ENCODE peak calls at places on chromosome 9, in four cellular contexts. One of them, this sample, is unnamed.
A peak's percentile ranks its signal among the peaks of the same experiment; 100 is the strongest.

GRCh38 chr9:129414377-129415021 is 206.4 kb downstream of the C9orf50 start:
- DNase-seq in activated T-cell treated with anti-CD3 and anti-CD28 coated beads for 48 hours: no peak
- DNase-seq in mucosa of gallbladder: no peak
- DNase-seq in NCI-H69: peak; percentile 56
- DNase-seq in this sample: no peak

GRCh38 chr9:21941337-21941995 is 52.7 kb downstream of the CDKN2A start:
- DNase-seq in activated T-cell treated with anti-CD3 and anti-CD28 coated beads for 48 hours: no peak
- DNase-seq in mucosa of gallbladder: no peak
- DNase-seq in NCI-H69: no peak
- DNase-seq in this sample: no peak

GRCh38 chr9:38482918-38483592 is 58.8 kb upstream of the IGFBPL1 start:
- DNase-seq in activated T-cell treated with anti-CD3 and anti-CD28 coated beads for 48 hours: no peak
- DNase-seq in mucosa of gallbladder: no peak
- DNase-seq in NCI-H69: no peak
- DNase-seq in this sample: no peak

GRCh38 chr9:98370300-98370975 is 115.0 kb upstream of the TBC1D2 start:
- DNase-seq in activated T-cell treated with anti-CD3 and anti-CD28 coated beads for 48 hours: no peak
- DNase-seq in mucosa of gallbladder: no peak
- DNase-seq in NCI-H69: no peak
- DNase-seq in this sample: no peak

GRCh38 chr9:90903731-90904422 is 102.3 kb downstream of the SYK start:
- DNase-seq in activated T-cell treated with anti-CD3 and anti-CD28 coated beads for 48 hours: no peak
- DNase-seq in mucosa of gallbladder: no peak
- DNase-seq in NCI-H69: no peak
- DNase-seq in this sample: no peak

GRCh38 chr9:135491764-135492163 is 8.7 kb upstream of the MRPS2 start:
- DNase-seq in activated T-cell treated with anti-CD3 and anti-CD28 coated beads for 48 hours: no peak
- DNase-seq in mucosa of gallbladder: no peak
- DNase-seq in NCI-H69: peak; percentile 80
- DNase-seq in this sample: no peak

GRCh38 chr9:19998153-19998552 is 209.3 kb upstream of the SLC24A2 start:
- DNase-seq in activated T-cell treated with anti-CD3 and anti-CD28 coated beads for 48 hours: no peak
- DNase-seq in mucosa of gallbladder: no peak
- DNase-seq in NCI-H69: no peak
- DNase-seq in this sample: no peak

GRCh38 chr9:123481209-123481865 is 125.3 kb downstream of the CRB2 start:
- DNase-seq in activated T-cell treated with anti-CD3 and anti-CD28 coated beads for 48 hours: no peak
- DNase-seq in mucosa of gallbladder: no peak
- DNase-seq in NCI-H69: peak; percentile 17
- DNase-seq in this sample: no peak

GRCh38 chr9:121861501-121862180 is 210.2 kb downstream of the DAB2IP start:
- DNase-seq in activated T-cell treated with anti-CD3 and anti-CD28 coated beads for 48 hours: no peak
- DNase-seq in mucosa of gallbladder: peak; percentile 27
- DNase-seq in NCI-H69: peak; percentile 39
- DNase-seq in this sample: no peak

GRCh38 chr9:5949103-5949699 is 58.5 kb downstream of the MLANA start:
- DNase-seq in activated T-cell treated with anti-CD3 and anti-CD28 coated beads for 48 hours: no peak
- DNase-seq in mucosa of gallbladder: peak; percentile 17
- DNase-seq in NCI-H69: no peak
- DNase-seq in this sample: no peak

GRCh38 chr9:121122450-121123032 is 47.8 kb downstream of the CNTRL start:
- DNase-seq in activated T-cell treated with anti-CD3 and anti-CD28 coated beads for 48 hours: no peak
- DNase-seq in mucosa of gallbladder: no peak
- DNase-seq in NCI-H69: peak; percentile 47
- DNase-seq in this sample: peak; percentile 56

GRCh38 chr9:97555164-97555563 is 53.7 kb downstream of the TMOD1 start:
- DNase-seq in activated T-cell treated with anti-CD3 and anti-CD28 coated beads for 48 hours: no peak
- DNase-seq in mucosa of gallbladder: no peak
- DNase-seq in NCI-H69: no peak
- DNase-seq in this sample: no peak

GRCh38 chr9:34070601-34071340 is 22.1 kb upstream of the UBAP2 start:
- DNase-seq in activated T-cell treated with anti-CD3 and anti-CD28 coated beads for 48 hours: no peak
- DNase-seq in mucosa of gallbladder: no peak
- DNase-seq in NCI-H69: peak; percentile 8
- DNase-seq in this sample: no peak

GRCh38 chr9:25904701-25905100 is 226.5 kb upstream of the TUSC1 start:
- DNase-seq in activated T-cell treated with anti-CD3 and anti-CD28 coated beads for 48 hours: no peak
- DNase-seq in mucosa of gallbladder: no peak
- DNase-seq in NCI-H69: no peak
- DNase-seq in this sample: no peak

GRCh38 chr9:79562749-79563386 is 8.9 kb upstream of the TLE4 start:
- DNase-seq in activated T-cell treated with anti-CD3 and anti-CD28 coated beads for 48 hours: no peak
- DNase-seq in mucosa of gallbladder: no peak
- DNase-seq in NCI-H69: no peak
- DNase-seq in this sample: no peak

GRCh38 chr9:129078691-129079503 is 2.0 kb upstream of the DOLPP1 start:
- DNase-seq in activated T-cell treated with anti-CD3 and anti-CD28 coated beads for 48 hours: no peak
- DNase-seq in mucosa of gallbladder: peak; percentile 38
- DNase-seq in NCI-H69: no peak
- DNase-seq in this sample: no peak

GRCh38 chr9:78566948-78567675 is 270.2 kb downstream of the PSAT1 start:
- DNase-seq in activated T-cell treated with anti-CD3 and anti-CD28 coated beads for 48 hours: no peak
- DNase-seq in mucosa of gallbladder: no peak
- DNase-seq in NCI-H69: no peak
- DNase-seq in this sample: no peak

GRCh38 chr9:135230817-135231520 is 143.5 kb downstream of the OLFM1 start:
- DNase-seq in activated T-cell treated with anti-CD3 and anti-CD28 coated beads for 48 hours: no peak
- DNase-seq in mucosa of gallbladder: no peak
- DNase-seq in NCI-H69: no peak
- DNase-seq in this sample: no peak

GRCh38 chr9:137106662-137107292 is 7.8 kb downstream of the DPP7 start:
- DNase-seq in activated T-cell treated with anti-CD3 and anti-CD28 coated beads for 48 hours: no peak
- DNase-seq in mucosa of gallbladder: no peak
- DNase-seq in NCI-H69: no peak
- DNase-seq in this sample: no peak

GRCh38 chr9:29691145-29691544 is 2117.9 kb upstream of the C9orf72 start:
- DNase-seq in activated T-cell treated with anti-CD3 and anti-CD28 coated beads for 48 hours: no peak
- DNase-seq in mucosa of gallbladder: peak; percentile 30
- DNase-seq in NCI-H69: peak; percentile 20
- DNase-seq in this sample: no peak

GRCh38 chr9:133714606-133715294 is 23.4 kb downstream of the SARDH start:
- DNase-seq in activated T-cell treated with anti-CD3 and anti-CD28 coated beads for 48 hours: no peak
- DNase-seq in mucosa of gallbladder: no peak
- DNase-seq in NCI-H69: no peak
- DNase-seq in this sample: no peak

GRCh38 chr9:136085815-136086212 is 9.3 kb downstream of the NACC2 start:
- DNase-seq in activated T-cell treated with anti-CD3 and anti-CD28 coated beads for 48 hours: no peak
- DNase-seq in mucosa of gallbladder: peak; percentile 70
- DNase-seq in NCI-H69: no peak
- DNase-seq in this sample: no peak

GRCh38 chr9:91044354-91044753 is 242.7 kb downstream of the SYK start:
- DNase-seq in activated T-cell treated with anti-CD3 and anti-CD28 coated beads for 48 hours: no peak
- DNase-seq in mucosa of gallbladder: no peak
- DNase-seq in NCI-H69: no peak
- DNase-seq in this sample: no peak

GRCh38 chr9:91179237-91180138 is 182.2 kb downstream of the AUH start:
- DNase-seq in activated T-cell treated with anti-CD3 and anti-CD28 coated beads for 48 hours: no peak
- DNase-seq in mucosa of gallbladder: peak; percentile 7
- DNase-seq in NCI-H69: no peak
- DNase-seq in this sample: peak; percentile 62

GRCh38 chr9:27333241-27334052 is 36.5 kb upstream of the EQTN start:
- DNase-seq in activated T-cell treated with anti-CD3 and anti-CD28 coated beads for 48 hours: peak; percentile 15
- DNase-seq in mucosa of gallbladder: peak; percentile 61
- DNase-seq in NCI-H69: peak; percentile 84
- DNase-seq in this sample: peak; percentile 62